ENCODE peak calls at places on chromosomes 1 and 21, in six cellular contexts. K is keratinocyte, T is hepatocyte, O is MM.1S, Z is SK-N-SH, P is IMR-90. E is an unnamed sample.

GRCh38 chr1:230126529-230127104 is 59.6 kb downstream of the GALNT2 start:
- DNase-seq in K (no peak), T (no peak), O (no peak), Z (no peak), P (no peak), E (no peak)

GRCh38 chr21:31503939-31504338 is 155.6 kb upstream of the SOD1 start:
- DNase-seq in K (peak; percentile 40), T (no peak), O (no peak), Z (no peak), P (no peak), E (no peak)

GRCh38 chr1:113515498-113515897 is 125.2 kb downstream of the MAGI3 start:
- DNase-seq in K (no peak), T (no peak), O (no peak), Z (no peak), P (peak; percentile 74), E (peak; percentile 65)

GRCh38 chr1:212607206-212607923 is 1.2 kb upstream of the ATF3 start:
- DNase-seq in K (no peak), T (no peak), O (peak; percentile 82), Z (peak; percentile 61), P (no peak), E (no peak)

GRCh38 chr1:171257207-171258052 is 9.1 kb downstream of the FMO1 start:
- DNase-seq in K (peak; percentile 89), T (peak; percentile 85), O (peak; percentile 88), Z (peak; percentile 49), P (no peak), E (peak; percentile 8)

GRCh38 chr1:205424881-205425635 is 3.2 kb upstream of the LEMD1 start:
- DNase-seq in K (no peak), T (no peak), O (no peak), Z (no peak), P (no peak), E (no peak)

GRCh38 chr1:153395136-153395685 is 4.3 kb upstream of the S100A8 start:
- DNase-seq in K (no peak), T (no peak), O (no peak), Z (no peak), P (no peak), E (no peak)

GRCh38 chr1:171595324-171595723 is 26.7 kb upstream of the MYOCOS start:
- DNase-seq in K (no peak), T (no peak), O (no peak), Z (no peak), P (peak; percentile 63), E (peak; percentile 74)

GRCh38 chr1:48808496-48808895 is 31.8 kb upstream of the BEND5 start:
- DNase-seq in K (no peak), T (no peak), O (no peak), Z (no peak), P (no peak), E (no peak)

GRCh38 chr1:4464478-4464877 is 189.9 kb upstream of the AJAP1 start:
- DNase-seq in K (no peak), T (no peak), O (no peak), Z (no peak), P (no peak), E (no peak)

GRCh38 chr1:152880316-152880715 is 2.2 kb downstream of the SMCP start:
- DNase-seq in K (no peak), T (no peak), O (no peak), Z (no peak), P (no peak), E (no peak)

GRCh38 chr1:203628997-203629508 is 2.4 kb downstream of the ATP2B4 start:
- DNase-seq in K (no peak), T (no peak), O (peak; percentile 43), Z (no peak), P (no peak), E (no peak)

GRCh38 chr1:145782166-145783099 is 41.5 kb downstream of the RNF115 start:
- DNase-seq in K (peak; percentile 57), T (no peak), O (no peak), Z (no peak), P (peak; percentile 96), E (peak; percentile 96)

DNA sequence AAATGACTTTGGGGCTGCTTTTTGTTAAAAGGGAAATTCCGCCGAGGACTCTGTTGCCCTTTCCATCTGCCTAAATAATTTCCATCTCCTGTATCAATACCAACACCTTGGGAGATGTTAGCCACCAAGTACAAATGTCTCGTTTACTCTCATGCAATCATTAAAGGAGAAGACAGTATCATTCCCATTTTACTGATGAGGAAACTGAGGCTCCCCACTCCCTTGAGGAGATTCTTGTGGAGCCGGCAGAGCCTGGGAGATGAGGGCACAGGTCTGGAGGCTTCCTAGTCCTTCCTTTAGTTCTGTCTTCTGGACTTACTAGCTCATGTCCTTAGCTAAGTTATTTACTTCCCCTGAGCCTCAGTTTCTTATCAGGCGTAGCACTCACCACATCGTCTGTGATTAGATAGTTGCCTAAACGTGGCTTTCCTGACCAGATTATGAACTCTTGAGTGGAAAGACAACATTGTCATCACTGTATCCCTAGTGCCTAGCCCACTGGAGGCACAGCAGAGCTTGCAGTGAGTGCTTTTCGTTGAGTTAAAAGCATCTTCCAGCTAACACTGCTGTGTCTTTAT is 81.6 kb downstream of the ADSS2 start:
- DNase-seq in K (no peak), T (no peak), O (no peak), Z (no peak), P (no peak), E (no peak)
- H3K4me1 ChIP-seq in K (peaks cover 28% of the 10 kb centered on the region), T (no peaks in the 10 kb centered on the region), O (no peaks in the 10 kb centered on the region), Z (no peaks in the 10 kb centered on the region), P (peaks cover 6% of the 10 kb centered on the region), E (no peaks in the 10 kb centered on the region)

DNA sequence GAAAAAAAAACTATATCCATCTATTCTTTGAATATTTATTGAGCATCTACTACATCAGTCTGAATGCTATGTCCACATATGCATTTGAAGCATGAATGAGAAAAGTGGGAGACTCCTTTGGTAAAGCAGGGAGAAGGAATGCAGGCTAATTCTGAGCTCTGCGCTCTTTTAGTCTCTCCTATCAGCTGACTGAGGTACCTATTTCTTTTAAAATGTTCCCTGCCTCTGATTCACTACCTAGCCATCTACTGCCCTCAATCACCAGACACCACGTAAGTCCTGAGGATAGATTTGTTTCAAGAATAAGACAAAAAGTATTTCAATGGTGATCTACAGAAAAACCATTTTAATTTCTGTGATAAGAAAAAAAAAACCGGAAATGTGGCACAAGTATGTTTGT is 3.8 kb upstream of the RGS13 start:
- DNase-seq in K (no peak), T (no peak), O (no peak), Z (no peak), P (peak; percentile 36), E (peak; percentile 52)
- H3K4me2 ChIP-seq in K (no peak overlapping the region), T (peak overlapping the region; percentile 33), O (no peak overlapping the region), Z (no peak overlapping the region), P (no peak overlapping the region), E (no peak overlapping the region)

GRCh38 chr1:22043175-22043769 is 9.2 kb upstream of the CDC42 start:
- DNase-seq in K (no peak), T (peak; percentile 51), O (no peak), Z (no peak), P (no peak), E (no peak)
- H3K4me1 ChIP-seq in K (peaks cover 56% of the 10 kb centered on the region), T (peaks cover 11% of the 10 kb centered on the region), O (peaks cover 15% of the 10 kb centered on the region), Z (peaks cover 10% of the 10 kb centered on the region), P (peaks cover 9% of the 10 kb centered on the region), E (peaks cover 10% of the 10 kb centered on the region)

GRCh38 chr1:77672374-77672773 is 10.1 kb downstream of the ZZZ3 start:
- DNase-seq in K (no peak), T (no peak), O (no peak), Z (no peak), P (no peak), E (peak; percentile 57)
- H3K4me2 ChIP-seq in K (no peak overlapping the region), T (no peak overlapping the region), O (peak overlapping the region; percentile 76), Z (peak overlapping the region; percentile 66), P (peak overlapping the region; percentile 95), E (peak overlapping the region; percentile 76)